ENCODE peak calls at places on chromosomes 11 and 22, in six cellular contexts. Z is stimulated activated CD8-positive, alpha-beta memory T cell treated with anti-CD3 and anti-CD28 coated beads, Interleukin-15, amount 100 ng/mL, for 4 hours; P is LHCN-M2; H is cardiac muscle cell; Y is NCI-H226; I is NCI-H2227 treated with DMSO at 0.1 percent for 48 hours. F is an unnamed sample.

GRCh38 chr11:14702760-14703159 is 59.2 kb downstream of the PDE3B start:
- DNase-seq in Z (no peak), P (no peak), H (no peak), Y (no peak), I (no peak), F (no peak)

GRCh38 chr11:66068923-66069714 is 953 bp upstream of the PACS1 start:
- DNase-seq in Z (no peak), P (peak), H (peak), Y (peak), I (no peak), F (peak)

GRCh38 chr11:12893787-12894672 is 115.1 kb upstream of the RASSF10 start:
- DNase-seq in Z (no peak), P (peak), H (peak), Y (peak), I (peak), F (peak)

GRCh38 chr22:35480627-35481565 is 59.7 kb upstream of the RASD2 start:
- DNase-seq in Z (no peak), P (no peak), H (no peak), Y (no peak), I (no peak), F (no peak)

GRCh38 chr11:19895776-19896175 is 183.1 kb downstream of the NAV2 start:
- DNase-seq in Z (no peak), P (no peak), H (no peak), Y (no peak), I (no peak), F (peak)

GRCh38 chr11:69360606-69361005 is 66.7 kb downstream of the MYEOV start:
- DNase-seq in Z (no peak), P (no peak), H (no peak), Y (no peak), I (no peak), F (no peak)

GRCh38 chr11:117039897-117040296 is 58.3 kb downstream of the SIK3 start:
- DNase-seq in Z (no peak), P (peak), H (no peak), Y (peak), I (no peak), F (no peak)

GRCh38 chr11:116692318-116693106 is 80.3 kb downstream of the BUD13 start:
- DNase-seq in Z (no peak), P (no peak), H (no peak), Y (no peak), I (no peak), F (no peak)

GRCh38 chr11:68843052-68843561 is 1.4 kb upstream of the CPT1A start:
- DNase-seq in Z (no peak), P (no peak), H (peak), Y (no peak), I (no peak), F (no peak)

GRCh38 chr22:19266547-19267086 is 24.9 kb downstream of the CLTCL1 start:
- DNase-seq in Z (no peak), P (no peak), H (no peak), Y (no peak), I (no peak), F (no peak)

GRCh38 chr11:34564807-34565241 is 51.2 kb upstream of the ELF5 start:
- DNase-seq in Z (no peak), P (no peak), H (no peak), Y (no peak), I (no peak), F (no peak)

GRCh38 chr22:30002861-30003489 is 77.3 kb upstream of the HORMAD2 start:
- DNase-seq in Z (no peak), P (no peak), H (no peak), Y (no peak), I (no peak), F (no peak)

GRCh38 chr22:40560551-40560950 is 76.0 kb downstream of the MRTFA start:
- DNase-seq in Z (no peak), P (peak), H (peak), Y (no peak), I (no peak), F (no peak)

GRCh38 chr11:109422755-109423113 is 744 bp downstream of the C11orf87 start:
- DNase-seq in Z (no peak), P (peak), H (peak), Y (no peak), I (no peak), F (no peak)

GRCh38 chr22:26970809-26971394 is 313.5 kb downstream of the MIAT start:
- DNase-seq in Z (no peak), P (no peak), H (no peak), Y (no peak), I (no peak), F (no peak)

GRCh38 chr22:16810188-16810802 is 14.9 kb downstream of the XKR3 start:
- DNase-seq in Z (no peak), P (no peak), H (no peak), Y (no peak), I (no peak), F (no peak)

GRCh38 chr11:17381156-17381555 is 7.3 kb downstream of the KCNJ11 start:
- DNase-seq in Z (no peak), P (peak), H (peak), Y (no peak), I (no peak), F (no peak)

GRCh38 chr11:84022221-84022620 is 736.1 kb upstream of the CCDC90B start:
- DNase-seq in Z (no peak), P (no peak), H (no peak), Y (no peak), I (peak), F (no peak)

GRCh38 chr11:3845670-3846069 is 4.9 kb upstream of the RHOG start:
- DNase-seq in Z (no peak), P (no peak), H (no peak), Y (no peak), I (no peak), F (no peak)

GRCh38 chr22:48703265-48703941 is 1124.3 kb downstream of the BRD1 start:
- DNase-seq in Z (no peak), P (no peak), H (no peak), Y (no peak), I (no peak), F (no peak)

GRCh38 chr22:21643533-21644357 is 1.6 kb downstream of the SDF2L1 start:
- DNase-seq in Z (no peak), P (no peak), H (no peak), Y (no peak), I (no peak), F (no peak)

GRCh38 chr11:132838621-132839020 is 693.7 kb downstream of the OPCML start:
- DNase-seq in Z (no peak), P (peak), H (peak), Y (no peak), I (no peak), F (peak)

GRCh38 chr11:45537617-45538016 is 127.8 kb downstream of the CHST1 start:
- DNase-seq in Z (no peak), P (peak), H (peak), Y (no peak), I (no peak), F (no peak)

GRCh38 chr11:110710520-110711381 is 1.5 kb downstream of the ARHGAP20 start:
- DNase-seq in Z (no peak), P (no peak), H (peak), Y (no peak), I (peak), F (peak)